ENCODE peak calls at places on chromosomes 13 and 19, in six cellular contexts. Q, N, E, U, R and W are unnamed samples.

GRCh38 chr19:13983213-13983889 is 22.8 kb downstream of the RFX1 start:
- DNase-seq in Q (no peak), N (no peak), E (no peak), U (no peak), R (no peak), W (peak; percentile 89)

GRCh38 chr13:89401209-89401810 is 1730.1 kb downstream of the SLITRK5 start:
- DNase-seq in Q (no peak), N (peak; percentile 63), E (no peak), U (no peak), R (no peak), W (no peak)

GRCh38 chr13:50224534-50224933 is 209.3 kb downstream of the KCNRG start:
- DNase-seq in Q (no peak), N (no peak), E (no peak), U (no peak), R (no peak), W (no peak)

GRCh38 chr13:21458457-21458815 is 667 bp downstream of the ZDHHC20 start:
- DNase-seq in Q (peak; percentile 64), N (peak; percentile 25), E (no peak), U (no peak), R (no peak), W (peak; percentile 88)

GRCh38 chr13:73369095-73369494 is 310.3 kb downstream of the KLF5 start:
- DNase-seq in Q (no peak), N (no peak), E (no peak), U (no peak), R (no peak), W (no peak)

GRCh38 chr13:76965759-76966421 is 17.6 kb downstream of the ACOD1 start:
- DNase-seq in Q (no peak), N (peak; percentile 21), E (peak; percentile 75), U (no peak), R (no peak), W (no peak)

GRCh38 chr19:31254611-31255010 is 94.6 kb downstream of the TSHZ3 start:
- DNase-seq in Q (no peak), N (no peak), E (no peak), U (no peak), R (no peak), W (no peak)

GRCh38 chr19:11382898-11383705 is 1.0 kb downstream of the EPOR start:
- DNase-seq in Q (no peak), N (peak; percentile 28), E (peak; percentile 73), U (peak; percentile 70), R (no peak), W (peak; percentile 91)

GRCh38 chr19:309206-309565 is 18.0 kb upstream of the PLPP2 start:
- DNase-seq in Q (no peak), N (no peak), E (no peak), U (no peak), R (no peak), W (peak; percentile 62)

GRCh38 chr19:38247734-38248268 is 8.4 kb downstream of the PPP1R14A start:
- DNase-seq in Q (no peak), N (no peak), E (no peak), U (peak; percentile 80), R (no peak), W (no peak)

GRCh38 chr13:22112956-22113750 is 442.3 kb downstream of the FGF9 start:
- DNase-seq in Q (no peak), N (no peak), E (no peak), U (no peak), R (no peak), W (no peak)

GRCh38 chr13:113777311-113778260 is 18.6 kb downstream of the TMEM255B start:
- DNase-seq in Q (no peak), N (no peak), E (no peak), U (no peak), R (no peak), W (peak; percentile 51)

GRCh38 chr19:51621178-51621577 is 9.0 kb downstream of the SIGLEC5 start:
- DNase-seq in Q (no peak), N (no peak), E (no peak), U (no peak), R (no peak), W (no peak)

GRCh38 chr19:16125738-16126495 is 14.2 kb downstream of the RAB8A start:
- DNase-seq in Q (no peak), N (no peak), E (no peak), U (no peak), R (no peak), W (no peak)

GRCh38 chr13:98570929-98571372 is 6.0 kb downstream of the STK24 start:
- DNase-seq in Q (no peak), N (peak; percentile 75), E (no peak), U (peak; percentile 77), R (no peak), W (no peak)

GRCh38 chr13:109500146-109500773 is 286.1 kb downstream of the IRS2 start:
- DNase-seq in Q (no peak), N (no peak), E (no peak), U (no peak), R (no peak), W (no peak)

GRCh38 chr13:77692746-77693448 is 4.6 kb upstream of the SLAIN1 start:
- DNase-seq in Q (no peak), N (peak; percentile 39), E (no peak), U (peak; percentile 39), R (no peak), W (no peak)

GRCh38 chr13:30576528-30576927 is 41.2 kb upstream of the USPL1 start:
- DNase-seq in Q (peak; percentile 14), N (no peak), E (no peak), U (peak; percentile 1), R (no peak), W (no peak)

GRCh38 chr13:34867590-34867989 is 74.5 kb upstream of the NBEA start:
- DNase-seq in Q (no peak), N (no peak), E (no peak), U (no peak), R (no peak), W (no peak)

GRCh38 chr13:44919103-44919804 is 70.0 kb downstream of the NUFIP1 start:
- DNase-seq in Q (no peak), N (no peak), E (no peak), U (no peak), R (no peak), W (no peak)

GRCh38 chr13:44920013-44920412 is 69.3 kb downstream of the NUFIP1 start:
- DNase-seq in Q (no peak), N (no peak), E (no peak), U (no peak), R (no peak), W (no peak)

GRCh38 chr13:44921478-44921877 is 67.8 kb downstream of the NUFIP1 start:
- DNase-seq in Q (no peak), N (no peak), E (no peak), U (peak; percentile 72), R (no peak), W (no peak)

GRCh38 chr13:44918323-44919102 is 70.8 kb downstream of the NUFIP1 start:
- DNase-seq in Q (peak; percentile 83), N (peak; percentile 95), E (peak; percentile 96), U (peak; percentile 88), R (peak; percentile 98), W (peak; percentile 97)

DNA sequence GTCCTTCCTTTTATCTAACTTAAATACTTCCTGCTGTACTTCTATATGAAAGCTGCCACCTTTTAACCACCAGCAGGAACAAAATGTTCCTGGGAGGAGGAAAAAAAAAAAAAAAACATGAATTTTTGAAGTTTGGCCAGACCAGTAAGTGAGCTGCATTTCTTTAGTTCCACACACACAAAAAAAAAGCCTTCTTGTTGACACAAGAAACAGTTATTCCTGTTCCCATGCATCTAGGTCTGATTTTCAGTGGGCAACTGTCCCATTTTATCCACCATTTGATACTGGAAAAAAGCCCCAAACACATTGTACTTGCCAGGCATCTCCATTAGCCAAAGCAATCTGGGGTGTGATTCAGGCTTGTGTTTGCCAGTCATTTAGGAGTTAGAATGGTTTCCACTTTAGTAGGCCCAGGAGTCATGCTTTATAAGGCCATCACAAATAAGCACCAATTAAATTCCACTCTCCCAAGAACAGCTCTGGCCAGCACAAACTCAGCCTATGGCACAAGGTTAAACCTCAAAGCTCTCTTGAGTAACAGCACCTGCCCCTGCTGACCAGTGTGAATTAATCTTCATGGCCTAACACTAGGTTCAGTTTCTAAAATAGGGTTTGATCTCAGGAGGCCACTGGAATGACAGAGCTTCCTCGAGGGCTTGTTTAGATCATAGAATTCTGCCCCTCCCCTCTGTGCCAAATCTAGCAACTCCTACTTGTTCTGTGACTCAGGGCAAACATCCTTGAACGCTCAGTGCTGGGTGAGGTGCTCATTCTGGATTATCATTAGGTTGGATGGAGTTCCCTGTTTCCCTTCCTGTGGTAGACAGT is 67.1 kb downstream of the NUFIP1 start:
- DNase-seq in Q (peak; percentile 93), N (peak; percentile 55), E (peak; percentile 79), U (peak; percentile 81), R (peak; percentile 92), W (no peak)
- TF ChIP-seq POLR2AphosphoS5 in Q (peak; percentile 92), N (peak; percentile 16), E (peak; percentile 75), U (no peak), R (no peak), W (no peak)

GRCh38 chr13:93740334-93740733 is 513.7 kb downstream of the GPC6 start:
- DNase-seq in Q (no peak), N (no peak), E (no peak), U (no peak), R (no peak), W (no peak)
- TF ChIP-seq POLR2AphosphoS5 in Q (no peak), N (no peak), E (no peak), U (no peak), R (no peak), W (no peak)

DNA sequence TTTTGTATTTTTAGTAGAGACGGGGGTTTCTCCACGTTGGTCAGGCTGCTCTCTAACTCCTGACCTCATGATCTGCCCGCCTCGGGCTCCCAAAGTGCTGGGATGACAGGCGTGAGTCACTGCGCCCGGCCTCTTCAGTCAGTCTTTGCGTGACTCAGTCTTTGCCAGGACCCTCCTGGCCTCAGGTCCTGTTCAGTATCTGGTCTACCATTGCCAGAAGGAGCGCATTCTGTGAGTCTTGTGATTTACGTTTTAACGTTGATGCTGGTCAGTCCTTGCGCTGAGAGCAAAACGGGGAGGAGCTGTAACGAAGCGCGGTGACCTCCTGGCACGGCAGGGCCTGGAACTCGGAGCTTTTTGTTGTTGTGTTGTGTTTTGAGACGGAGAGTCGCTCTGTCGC is 7.6 kb upstream of the HMG20B start:
- DNase-seq in Q (no peak), N (no peak), E (no peak), U (peak; percentile 46), R (no peak), W (no peak)
- TF ChIP-seq POLR2AphosphoS5 in Q (no peak), N (no peak), E (no peak), U (no peak), R (no peak), W (no peak)

GRCh38 chr19:18002347-18002850 is 5.6 kb upstream of the ARRDC2 start:
- DNase-seq in Q (no peak), N (no peak), E (no peak), U (no peak), R (no peak), W (peak; percentile 89)

GRCh38 chr19:18000480-18000980 is 7.4 kb upstream of the ARRDC2 start:
- DNase-seq in Q (no peak), N (no peak), E (no peak), U (no peak), R (no peak), W (no peak)

GRCh38 chr19:17999685-18000479 is 8.1 kb upstream of the ARRDC2 start:
- DNase-seq in Q (no peak), N (no peak), E (no peak), U (no peak), R (no peak), W (peak; percentile 82)

GRCh38 chr19:18000981-18001836 is 6.8 kb upstream of the ARRDC2 start:
- DNase-seq in Q (peak; percentile 93), N (peak; percentile 82), E (peak; percentile 96), U (peak; percentile 70), R (peak; percentile 97), W (peak; percentile 99)

GRCh38 chr19:18001837-18002345 is 6.1 kb upstream of the ARRDC2 start:
- DNase-seq in Q (no peak), N (no peak), E (no peak), U (no peak), R (no peak), W (no peak)
- TF ChIP-seq POLR2AphosphoS5 in Q (no peak), N (no peak), E (no peak), U (no peak), R (no peak), W (no peak)